ENCODE peak calls at places on chromosomes 6 and 20, in nine cellular contexts. One of them, this sample, is unnamed. For H3K27me3, the result is how much of the 10 kb centered on the place peaks cover.

GRCh38 chr6:43801489-43802181 is 31.6 kb downstream of the VEGFA start:
- DNase-seq in cardiac muscle cell: no peak
- DNase-seq in hepatocyte: no peak
- DNase-seq in endothelial cell of umbilical vein: no peak
- DNase-seq in CD8-positive, alpha-beta T cell: no peak
- DNase-seq in BJ: no peak
- DNase-seq in Panc1: no peak
- DNase-seq in ovary: no peak
- DNase-seq in body of pancreas: no peak
- DNase-seq in this sample: no peak

GRCh38 chr6:89729818-89730217 is 89.8 kb downstream of the MDN1 start:
- DNase-seq in ovary: no peak
- DNase-seq in hepatocyte: no peak
- DNase-seq in BJ: no peak
- DNase-seq in endothelial cell of umbilical vein: no peak
- DNase-seq in body of pancreas: no peak
- DNase-seq in CD8-positive, alpha-beta T cell: no peak
- DNase-seq in cardiac muscle cell: no peak
- DNase-seq in Panc1: no peak
- DNase-seq in this sample: no peak

GRCh38 chr6:108946695-108947094 is 98.5 kb downstream of the ARMC2 start:
- DNase-seq in hepatocyte: no peak
- DNase-seq in ovary: peak
- DNase-seq in cardiac muscle cell: peak
- DNase-seq in endothelial cell of umbilical vein: no peak
- DNase-seq in CD8-positive, alpha-beta T cell: no peak
- DNase-seq in BJ: no peak
- DNase-seq in body of pancreas: no peak
- DNase-seq in Panc1: no peak
- DNase-seq in this sample: no peak

GRCh38 chr6:30101423-30101938 is 11.4 kb downstream of the TRIM31 start:
- DNase-seq in BJ: no peak
- DNase-seq in hepatocyte: no peak
- DNase-seq in endothelial cell of umbilical vein: peak
- DNase-seq in ovary: no peak
- DNase-seq in Panc1: no peak
- DNase-seq in cardiac muscle cell: no peak
- DNase-seq in CD8-positive, alpha-beta T cell: no peak
- DNase-seq in body of pancreas: no peak
- DNase-seq in this sample: peak

GRCh38 chr20:5863040-5863811 is 87.1 kb downstream of the TRMT6 start:
- DNase-seq in BJ: no peak
- DNase-seq in ovary: peak
- DNase-seq in CD8-positive, alpha-beta T cell: no peak
- DNase-seq in hepatocyte: no peak
- DNase-seq in body of pancreas: peak
- DNase-seq in endothelial cell of umbilical vein: peak
- DNase-seq in cardiac muscle cell: peak
- DNase-seq in Panc1: no peak
- DNase-seq in this sample: peak

GRCh38 chr6:112951829-112952228 is 604.7 kb downstream of the RFPL4B start:
- DNase-seq in endothelial cell of umbilical vein: peak
- DNase-seq in cardiac muscle cell: peak
- DNase-seq in Panc1: no peak
- DNase-seq in body of pancreas: no peak
- DNase-seq in hepatocyte: no peak
- DNase-seq in BJ: no peak
- DNase-seq in CD8-positive, alpha-beta T cell: no peak
- DNase-seq in ovary: no peak
- DNase-seq in this sample: peak

GRCh38 chr6:136466789-136467585 is 83.2 kb downstream of the MAP7 start:
- DNase-seq in cardiac muscle cell: no peak
- DNase-seq in endothelial cell of umbilical vein: no peak
- DNase-seq in CD8-positive, alpha-beta T cell: no peak
- DNase-seq in body of pancreas: no peak
- DNase-seq in BJ: no peak
- DNase-seq in ovary: no peak
- DNase-seq in Panc1: no peak
- DNase-seq in hepatocyte: no peak
- DNase-seq in this sample: no peak

GRCh38 chr20:10636326-10636818 is 37.4 kb downstream of the JAG1 start:
- DNase-seq in body of pancreas: no peak
- DNase-seq in cardiac muscle cell: peak
- DNase-seq in hepatocyte: peak
- DNase-seq in CD8-positive, alpha-beta T cell: no peak
- DNase-seq in ovary: no peak
- DNase-seq in Panc1: no peak
- DNase-seq in BJ: no peak
- DNase-seq in endothelial cell of umbilical vein: peak
- DNase-seq in this sample: peak

GRCh38 chr20:24782221-24782620 is 166.8 kb upstream of the CST7 start:
- DNase-seq in cardiac muscle cell: no peak
- DNase-seq in ovary: no peak
- DNase-seq in Panc1: no peak
- DNase-seq in BJ: no peak
- DNase-seq in body of pancreas: peak
- DNase-seq in endothelial cell of umbilical vein: no peak
- DNase-seq in CD8-positive, alpha-beta T cell: no peak
- DNase-seq in hepatocyte: no peak
- DNase-seq in this sample: no peak

GRCh38 chr20:34343458-34344255 is 19.4 kb upstream of the ITCH start:
- DNase-seq in BJ: no peak
- DNase-seq in cardiac muscle cell: no peak
- DNase-seq in body of pancreas: no peak
- DNase-seq in hepatocyte: peak
- DNase-seq in ovary: no peak
- DNase-seq in Panc1: no peak
- DNase-seq in CD8-positive, alpha-beta T cell: no peak
- DNase-seq in endothelial cell of umbilical vein: no peak
- DNase-seq in this sample: no peak

GRCh38 chr6:24872769-24873168 is 63.0 kb downstream of the RIPOR2 start:
- DNase-seq in CD8-positive, alpha-beta T cell: no peak
- DNase-seq in cardiac muscle cell: peak
- DNase-seq in endothelial cell of umbilical vein: no peak
- DNase-seq in Panc1: no peak
- DNase-seq in body of pancreas: no peak
- DNase-seq in ovary: no peak
- DNase-seq in BJ: no peak
- DNase-seq in hepatocyte: peak
- DNase-seq in this sample: no peak

GRCh38 chr6:44831002-44831610 is 443.6 kb downstream of the CDC5L start:
- DNase-seq in hepatocyte: no peak
- DNase-seq in BJ: no peak
- DNase-seq in Panc1: no peak
- DNase-seq in endothelial cell of umbilical vein: no peak
- DNase-seq in cardiac muscle cell: peak
- DNase-seq in ovary: no peak
- DNase-seq in body of pancreas: no peak
- DNase-seq in CD8-positive, alpha-beta T cell: no peak
- DNase-seq in this sample: no peak

GRCh38 chr20:14401479-14402138 is 64.2 kb upstream of the FLRT3 start:
- DNase-seq in hepatocyte: no peak
- DNase-seq in cardiac muscle cell: no peak
- DNase-seq in endothelial cell of umbilical vein: no peak
- DNase-seq in CD8-positive, alpha-beta T cell: no peak
- DNase-seq in body of pancreas: no peak
- DNase-seq in BJ: no peak
- DNase-seq in ovary: no peak
- DNase-seq in Panc1: no peak
- DNase-seq in this sample: no peak

GRCh38 chr20:443223-443793 is 19.0 kb downstream of the TBC1D20 start:
- DNase-seq in endothelial cell of umbilical vein: no peak
- DNase-seq in CD8-positive, alpha-beta T cell: no peak
- DNase-seq in body of pancreas: no peak
- DNase-seq in cardiac muscle cell: no peak
- DNase-seq in Panc1: no peak
- DNase-seq in hepatocyte: no peak
- DNase-seq in ovary: no peak
- DNase-seq in BJ: no peak
- DNase-seq in this sample: no peak

GRCh38 chr6:72639920-72640621 is 18.2 kb downstream of the KCNQ5 start:
- DNase-seq in endothelial cell of umbilical vein: no peak
- DNase-seq in CD8-positive, alpha-beta T cell: no peak
- DNase-seq in BJ: no peak
- DNase-seq in hepatocyte: no peak
- DNase-seq in cardiac muscle cell: no peak
- DNase-seq in ovary: no peak
- DNase-seq in body of pancreas: no peak
- DNase-seq in Panc1: no peak
- DNase-seq in this sample: no peak
- TF ChIP-seq CTCF in endothelial cell of umbilical vein: no peak
- TF ChIP-seq CTCF in CD8-positive, alpha-beta T cell: no peak
- TF ChIP-seq CTCF in BJ: no peak
- TF ChIP-seq CTCF in hepatocyte: no peak
- TF ChIP-seq CTCF in cardiac muscle cell: peak
- TF ChIP-seq CTCF in ovary: no peak
- TF ChIP-seq CTCF in body of pancreas: peak
- TF ChIP-seq CTCF in Panc1: peak
- TF ChIP-seq CTCF in this sample: no peak

DNA sequence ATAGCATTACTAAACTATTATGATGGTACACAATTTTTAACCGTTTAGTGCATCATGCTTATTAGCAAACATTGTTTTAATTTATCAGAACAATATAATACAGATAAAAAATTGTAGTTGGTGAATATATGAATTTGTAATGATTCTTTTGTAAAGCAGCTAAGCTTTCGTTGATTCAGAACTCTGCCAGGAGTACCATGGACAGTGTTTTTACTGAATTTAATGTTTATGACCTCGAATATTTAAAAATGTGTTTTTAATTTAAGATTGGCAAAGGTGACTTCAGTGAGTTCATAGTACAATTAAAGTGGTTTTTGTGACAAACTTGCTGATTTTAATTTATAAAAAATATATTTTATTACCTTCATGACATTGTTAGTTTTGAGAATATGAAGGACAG is 10.0 kb downstream of the AFDN start:
- DNase-seq in Panc1: no peak
- DNase-seq in ovary: no peak
- DNase-seq in BJ: no peak
- DNase-seq in endothelial cell of umbilical vein: no peak
- DNase-seq in cardiac muscle cell: no peak
- DNase-seq in body of pancreas: no peak
- DNase-seq in hepatocyte: no peak
- DNase-seq in CD8-positive, alpha-beta T cell: no peak
- DNase-seq in this sample: no peak
- H3K27me3 ChIP-seq in Panc1: under half
- H3K27me3 ChIP-seq in ovary: under half
- H3K27me3 ChIP-seq in BJ: under half
- H3K27me3 ChIP-seq in endothelial cell of umbilical vein: under half
- H3K27me3 ChIP-seq in cardiac muscle cell: under half
- H3K27me3 ChIP-seq in body of pancreas: under half
- H3K27me3 ChIP-seq in hepatocyte: under half
- H3K27me3 ChIP-seq in CD8-positive, alpha-beta T cell: under half
- H3K27me3 ChIP-seq in this sample: under half

GRCh38 chr6:4129446-4129845 is 5.9 kb downstream of the ECI2 start:
- DNase-seq in CD8-positive, alpha-beta T cell: no peak
- DNase-seq in ovary: no peak
- DNase-seq in endothelial cell of umbilical vein: peak
- DNase-seq in body of pancreas: no peak
- DNase-seq in Panc1: no peak
- DNase-seq in cardiac muscle cell: no peak
- DNase-seq in BJ: no peak
- DNase-seq in hepatocyte: no peak
- DNase-seq in this sample: no peak

GRCh38 chr6:4133941-4134838 is 1.2 kb downstream of the ECI2 start:
- DNase-seq in CD8-positive, alpha-beta T cell: no peak
- DNase-seq in endothelial cell of umbilical vein: peak
- DNase-seq in hepatocyte: no peak
- DNase-seq in Panc1: no peak
- DNase-seq in BJ: no peak
- DNase-seq in body of pancreas: peak
- DNase-seq in ovary: peak
- DNase-seq in cardiac muscle cell: peak
- DNase-seq in this sample: no peak

GRCh38 chr6:4128748-4129147 is 6.6 kb downstream of the ECI2 start:
- DNase-seq in hepatocyte: no peak
- DNase-seq in endothelial cell of umbilical vein: peak
- DNase-seq in BJ: no peak
- DNase-seq in Panc1: no peak
- DNase-seq in ovary: no peak
- DNase-seq in CD8-positive, alpha-beta T cell: no peak
- DNase-seq in cardiac muscle cell: peak
- DNase-seq in body of pancreas: no peak
- DNase-seq in this sample: no peak

GRCh38 chr6:4128072-4128471 is 7.3 kb downstream of the ECI2 start:
- DNase-seq in Panc1: no peak
- DNase-seq in endothelial cell of umbilical vein: peak
- DNase-seq in CD8-positive, alpha-beta T cell: no peak
- DNase-seq in cardiac muscle cell: peak
- DNase-seq in hepatocyte: no peak
- DNase-seq in body of pancreas: no peak
- DNase-seq in BJ: no peak
- DNase-seq in ovary: no peak
- DNase-seq in this sample: no peak

DNA sequence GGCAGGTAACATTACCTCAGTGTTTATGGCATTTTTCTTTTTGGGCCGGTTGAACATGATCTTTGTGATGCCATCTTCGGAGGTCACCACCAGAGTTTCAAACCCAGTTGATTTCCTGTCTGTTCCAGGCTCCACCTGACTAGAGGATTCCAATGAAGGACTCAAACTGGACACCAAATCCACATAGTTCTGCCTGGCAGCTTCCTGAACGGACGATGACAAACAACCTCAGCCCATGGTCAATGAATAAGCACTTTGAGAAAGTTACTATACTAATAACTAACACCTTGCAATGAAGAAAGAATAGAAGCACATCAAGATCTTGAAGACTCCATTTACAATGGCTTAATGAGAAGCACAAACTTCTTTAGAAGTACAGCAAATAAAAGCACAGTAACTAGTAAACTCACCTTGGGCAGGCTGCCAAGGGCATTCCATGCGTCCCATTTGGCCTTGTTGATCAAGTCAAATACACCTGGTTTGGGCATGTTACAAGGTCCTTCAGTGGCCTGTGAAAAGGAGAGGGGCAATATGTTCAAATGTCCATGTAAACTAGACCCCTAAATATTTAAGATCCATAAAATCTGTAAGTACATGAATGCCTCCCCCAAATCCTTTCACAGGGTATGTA is 4.9 kb downstream of the ECI2 start:
- DNase-seq in Panc1: no peak
- DNase-seq in ovary: no peak
- DNase-seq in hepatocyte: no peak
- DNase-seq in cardiac muscle cell: no peak
- DNase-seq in CD8-positive, alpha-beta T cell: no peak
- DNase-seq in endothelial cell of umbilical vein: no peak
- DNase-seq in BJ: no peak
- DNase-seq in body of pancreas: peak
- DNase-seq in this sample: peak
- H3K4me3 ChIP-seq in Panc1: no peak
- H3K4me3 ChIP-seq in ovary: no peak
- H3K4me3 ChIP-seq in hepatocyte: no peak
- H3K4me3 ChIP-seq in cardiac muscle cell: no peak
- H3K4me3 ChIP-seq in CD8-positive, alpha-beta T cell: no peak
- H3K4me3 ChIP-seq in endothelial cell of umbilical vein: no peak
- H3K4me3 ChIP-seq in BJ: no peak
- H3K4me3 ChIP-seq in body of pancreas: no peak
- H3K4me3 ChIP-seq in this sample: no peak

DNA sequence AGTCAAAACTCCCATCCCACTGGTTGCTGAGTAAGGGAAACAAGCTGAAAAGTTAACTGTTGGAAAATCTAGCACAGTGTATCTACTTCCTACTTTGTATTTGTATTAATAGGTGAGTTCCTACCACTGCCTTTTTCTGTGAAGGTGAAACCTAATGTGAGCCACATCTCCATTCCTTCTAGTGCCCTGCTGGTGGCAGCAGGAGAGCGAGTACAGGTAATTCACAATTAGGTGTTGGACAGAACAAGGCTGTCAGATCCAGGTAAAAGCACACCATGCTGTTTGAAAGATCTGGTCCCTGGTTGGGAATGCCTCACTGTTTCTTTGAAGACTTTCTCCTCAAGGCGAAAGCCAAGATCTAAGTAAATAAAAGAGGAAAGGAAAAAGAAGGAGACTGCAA is 528.4 kb downstream of the PKHD1 start:
- DNase-seq in Panc1: no peak
- DNase-seq in cardiac muscle cell: no peak
- DNase-seq in hepatocyte: peak
- DNase-seq in BJ: no peak
- DNase-seq in body of pancreas: no peak
- DNase-seq in CD8-positive, alpha-beta T cell: no peak
- DNase-seq in endothelial cell of umbilical vein: no peak
- DNase-seq in ovary: no peak
- DNase-seq in this sample: peak
- TF ChIP-seq CTCF in Panc1: peak
- TF ChIP-seq CTCF in cardiac muscle cell: no peak
- TF ChIP-seq CTCF in hepatocyte: peak
- TF ChIP-seq CTCF in BJ: no peak
- TF ChIP-seq CTCF in body of pancreas: peak
- TF ChIP-seq CTCF in CD8-positive, alpha-beta T cell: no peak
- TF ChIP-seq CTCF in endothelial cell of umbilical vein: no peak
- TF ChIP-seq CTCF in ovary: no peak
- TF ChIP-seq CTCF in this sample: peak

This sample was measured in bronchial epithelial cell.